ENCODE peak calls at places on chromosomes 16 and 17, in four cellular contexts. H, G, M and F are unnamed samples.

GRCh38 chr16:84700518-84701277 is 898 bp downstream of the USP10 start:
- DNase-seq in H (no peak), G (peak), M (peak), F (peak)

GRCh38 chr16:10870137-10870776 is 6.7 kb upstream of the CIITA start:
- DNase-seq in H (no peak), G (no peak), M (no peak), F (no peak)

GRCh38 chr16:4290236-4290830 is 17.5 kb upstream of the TFAP4 start:
- DNase-seq in H (no peak), G (peak), M (no peak), F (peak)

GRCh38 chr17:18860161-18860972 is 2.4 kb downstream of the PRPSAP2 start:
- DNase-seq in H (no peak), G (peak), M (no peak), F (no peak)

GRCh38 chr17:69142473-69142802 is 743 bp upstream of the ABCA6 start:
- DNase-seq in H (peak), G (no peak), M (no peak), F (no peak)

GRCh38 chr16:25633549-25633948 is 58.2 kb upstream of the HS3ST4 start:
- DNase-seq in H (no peak), G (peak), M (no peak), F (no peak)

GRCh38 chr16:76669288-76669687 is 392.1 kb downstream of the CNTNAP4 start:
- DNase-seq in H (no peak), G (no peak), M (no peak), F (no peak)

GRCh38 chr17:2083613-2084128 is 28.8 kb downstream of the HIC1 start:
- DNase-seq in H (no peak), G (no peak), M (no peak), F (peak)

GRCh38 chr17:62628845-62629555 is 1.5 kb downstream of the MRC2 start:
- DNase-seq in H (no peak), G (no peak), M (no peak), F (no peak)
- H3K27ac ChIP-seq in H (peak), G (no peak), M (no peak), F (peak)

DNA sequence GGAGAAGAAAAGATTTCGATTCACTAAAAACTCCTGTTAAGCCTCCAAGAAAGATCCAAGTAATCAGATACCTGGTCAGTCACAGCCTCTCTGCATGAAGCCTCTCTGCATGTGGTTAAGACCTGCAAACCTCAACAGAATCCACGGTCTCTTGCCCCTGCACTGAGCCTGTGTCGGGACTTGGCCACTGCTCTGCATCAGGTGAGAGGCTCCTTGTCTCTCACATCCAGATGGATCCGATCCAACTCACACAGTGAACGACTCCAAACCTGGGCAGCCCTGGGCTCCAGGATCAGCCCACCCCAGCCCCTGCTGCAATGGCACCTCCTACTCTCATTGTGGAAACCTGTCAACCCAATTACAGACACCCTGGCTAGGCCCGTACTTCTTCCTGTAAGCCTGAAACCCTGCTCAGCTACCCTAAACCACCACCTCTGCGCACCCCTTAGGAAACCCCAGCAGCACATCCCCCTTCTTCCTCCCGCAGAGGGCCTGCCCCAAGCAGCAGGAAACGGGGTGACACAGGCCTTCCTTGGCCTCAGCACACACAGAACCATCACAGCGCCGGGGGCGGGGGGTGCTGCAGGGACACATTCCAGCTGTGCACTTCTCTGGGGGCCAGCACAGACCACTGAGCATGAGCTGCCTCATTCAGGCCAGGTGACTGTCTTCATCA is 129.5 kb downstream of the ANKRD11 start:
- DNase-seq in H (no peak), G (no peak), M (peak), F (no peak)
- H3K4me3 ChIP-seq in H (no peak), G (no peak), M (no peak), F (no peak)

DNA sequence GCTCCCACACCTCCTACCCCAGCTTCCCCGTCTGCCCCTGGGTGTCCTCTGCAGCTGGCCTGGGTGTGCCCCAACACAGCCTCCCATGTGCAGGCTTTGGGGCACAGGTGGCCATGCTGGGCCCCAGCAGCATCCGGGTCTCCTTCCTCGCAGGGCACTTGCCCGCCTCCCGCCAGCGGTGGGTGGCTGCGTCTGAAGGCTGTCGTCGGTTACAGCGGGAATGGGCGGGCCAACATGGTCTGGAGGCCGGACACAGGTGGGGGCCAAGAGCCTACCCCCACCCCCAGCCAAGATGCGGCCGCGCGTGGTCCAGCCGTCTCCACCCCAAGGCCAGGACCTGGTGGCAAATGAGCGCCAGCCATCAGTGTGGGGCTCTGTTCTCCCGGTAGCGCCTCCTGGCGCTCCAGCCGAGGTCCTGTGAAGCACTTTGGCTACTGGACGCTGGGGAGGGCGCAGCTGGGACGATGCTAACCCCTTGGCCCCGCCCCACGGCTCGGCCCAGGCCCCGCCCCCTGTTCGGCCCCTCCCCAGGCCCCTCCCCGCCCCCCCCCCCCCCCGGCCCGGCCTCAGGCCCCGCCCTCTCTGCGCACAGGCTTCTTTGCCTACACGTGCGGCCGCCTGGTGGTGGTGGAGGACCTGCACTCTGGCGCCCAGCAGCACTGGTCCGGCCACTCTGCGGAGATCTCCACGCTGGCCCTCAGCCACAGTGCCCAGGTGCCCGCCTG is 7.3 kb upstream of the RHOT2 start:
- DNase-seq in H (peak), G (peak), M (peak), F (peak)
- TF ChIP-seq CTCF in H (peak), G (peak), M (peak), F (peak)

GRCh38 chr17:64385187-64386083 is 5.2 kb downstream of the PECAM1 start:
- DNase-seq in H (peak), G (peak), M (peak), F (peak)

GRCh38 chr17:64387145-64387473 is 3.6 kb downstream of the PECAM1 start:
- DNase-seq in H (no peak), G (no peak), M (no peak), F (no peak)

GRCh38 chr17:64384253-64385186 is 6.1 kb downstream of the PECAM1 start:
- DNase-seq in H (no peak), G (peak), M (no peak), F (no peak)

GRCh38 chr17:64387545-64388171 is 3.0 kb downstream of the PECAM1 start:
- DNase-seq in H (no peak), G (no peak), M (no peak), F (no peak)

GRCh38 chr17:64386412-64387144 is 4.1 kb downstream of the PECAM1 start:
- DNase-seq in H (no peak), G (no peak), M (no peak), F (no peak)
- H3K27ac ChIP-seq in H (no peak), G (peak), M (no peak), F (peak)